ENCODE peak calls at places on chromosomes 13 and 19, in four cellular contexts. A is ELR, F is cardiac fibroblast, Q is breast epithelium. K is an unnamed sample.

GRCh38 chr19:33437351-33438015 is 64.0 kb downstream of the CEBPG start:
- DNase-seq in A (no peak), F (no peak), Q (no peak), K (no peak)

GRCh38 chr19:19514215-19514633 is 1.1 kb downstream of the TSSK6 start:
- DNase-seq in A (no peak), F (peak; percentile 61), Q (no peak), K (no peak)

GRCh38 chr19:50050406-50051223 is 24.8 kb downstream of the ZNF473 start:
- DNase-seq in A (peak; percentile 39), F (peak; percentile 76), Q (peak; percentile 76), K (peak; percentile 60)

GRCh38 chr13:21611385-21611784 is 7.4 kb upstream of the MICU2 start:
- DNase-seq in A (no peak), F (no peak), Q (no peak), K (no peak)

GRCh38 chr19:10163557-10163956 is 31.2 kb downstream of the DNMT1 start:
- DNase-seq in A (no peak), F (no peak), Q (no peak), K (no peak)

GRCh38 chr19:54041969-54042606 is 21.6 kb downstream of the VSTM1 start:
- DNase-seq in A (no peak), F (no peak), Q (no peak), K (no peak)

GRCh38 chr19:7762719-7763293 is at the start of gene CLEC4M:
- DNase-seq in A (no peak), F (no peak), Q (no peak), K (no peak)

GRCh38 chr19:3881272-3882040 is 971 bp downstream of the ATCAY start:
- DNase-seq in A (peak; percentile 10), F (no peak), Q (no peak), K (no peak)

GRCh38 chr13:111897178-111897845 is 169.6 kb upstream of the SOX1 start:
- DNase-seq in A (no peak), F (no peak), Q (peak; percentile 34), K (no peak)

GRCh38 chr19:13055213-13056051 is 47.2 kb downstream of the LYL1 start:
- DNase-seq in A (peak; percentile 89), F (peak; percentile 90), Q (peak; percentile 72), K (peak; percentile 94)

GRCh38 chr13:97117388-97117910 is 104.7 kb upstream of the MBNL2 start:
- DNase-seq in A (no peak), F (no peak), Q (no peak), K (no peak)

K was measured in EL.